ENCODE peak calls at places on chromosomes 16 and 17, in ten cellular contexts. One of them, this sample, is unnamed.

GRCh38 chr16:66265106-66265415 is 101.4 kb upstream of the CDH5 start:
- DNase-seq in AG04449: no peak
- DNase-seq in lower leg skin: peak
- DNase-seq in mesendoderm: no peak
- DNase-seq in endothelial cell: no peak
- DNase-seq in activated T-helper 1 cell treated with anti-CD3 and anti-CD28 coated beads, Interleukin-2, amount 50 U/mL, for 16 hours: no peak
- DNase-seq in T-helper 17 cell: no peak
- DNase-seq in NCI-H1105: no peak
- DNase-seq in HTR-8/SVneo: no peak
- DNase-seq in GM12892: no peak
- DNase-seq in this sample: no peak

GRCh38 chr16:14658063-14658462 is 25.3 kb downstream of the BFAR start:
- DNase-seq in AG04449: no peak
- DNase-seq in lower leg skin: no peak
- DNase-seq in mesendoderm: no peak
- DNase-seq in endothelial cell: no peak
- DNase-seq in activated T-helper 1 cell treated with anti-CD3 and anti-CD28 coated beads, Interleukin-2, amount 50 U/mL, for 16 hours: no peak
- DNase-seq in T-helper 17 cell: no peak
- DNase-seq in NCI-H1105: no peak
- DNase-seq in HTR-8/SVneo: no peak
- DNase-seq in GM12892: peak
- DNase-seq in this sample: no peak

GRCh38 chr16:25635449-25635848 is 56.3 kb upstream of the HS3ST4 start:
- DNase-seq in AG04449: no peak
- DNase-seq in lower leg skin: no peak
- DNase-seq in mesendoderm: no peak
- DNase-seq in endothelial cell: no peak
- DNase-seq in activated T-helper 1 cell treated with anti-CD3 and anti-CD28 coated beads, Interleukin-2, amount 50 U/mL, for 16 hours: no peak
- DNase-seq in T-helper 17 cell: no peak
- DNase-seq in NCI-H1105: no peak
- DNase-seq in HTR-8/SVneo: no peak
- DNase-seq in GM12892: no peak
- DNase-seq in this sample: no peak

GRCh38 chr16:64406661-64407267 is 715.1 kb downstream of the CDH11 start:
- DNase-seq in AG04449: no peak
- DNase-seq in lower leg skin: no peak
- DNase-seq in mesendoderm: peak
- DNase-seq in endothelial cell: no peak
- DNase-seq in activated T-helper 1 cell treated with anti-CD3 and anti-CD28 coated beads, Interleukin-2, amount 50 U/mL, for 16 hours: no peak
- DNase-seq in T-helper 17 cell: no peak
- DNase-seq in NCI-H1105: no peak
- DNase-seq in HTR-8/SVneo: no peak
- DNase-seq in GM12892: no peak
- DNase-seq in this sample: no peak

GRCh38 chr17:56675876-56676660 is 82.6 kb downstream of the NOG start:
- DNase-seq in AG04449: no peak
- DNase-seq in lower leg skin: no peak
- DNase-seq in mesendoderm: no peak
- DNase-seq in endothelial cell: no peak
- DNase-seq in activated T-helper 1 cell treated with anti-CD3 and anti-CD28 coated beads, Interleukin-2, amount 50 U/mL, for 16 hours: no peak
- DNase-seq in T-helper 17 cell: no peak
- DNase-seq in NCI-H1105: no peak
- DNase-seq in HTR-8/SVneo: no peak
- DNase-seq in GM12892: no peak
- DNase-seq in this sample: no peak

GRCh38 chr16:58046936-58047335 is 21.4 kb downstream of the MMP15 start:
- DNase-seq in AG04449: no peak
- DNase-seq in lower leg skin: no peak
- DNase-seq in mesendoderm: no peak
- DNase-seq in endothelial cell: no peak
- DNase-seq in activated T-helper 1 cell treated with anti-CD3 and anti-CD28 coated beads, Interleukin-2, amount 50 U/mL, for 16 hours: no peak
- DNase-seq in T-helper 17 cell: no peak
- DNase-seq in NCI-H1105: no peak
- DNase-seq in HTR-8/SVneo: no peak
- DNase-seq in GM12892: no peak
- DNase-seq in this sample: no peak

GRCh38 chr16:30728321-30728720 is 19.9 kb upstream of the PHKG2 start:
- DNase-seq in AG04449: no peak
- DNase-seq in lower leg skin: no peak
- DNase-seq in mesendoderm: no peak
- DNase-seq in endothelial cell: no peak
- DNase-seq in activated T-helper 1 cell treated with anti-CD3 and anti-CD28 coated beads, Interleukin-2, amount 50 U/mL, for 16 hours: no peak
- DNase-seq in T-helper 17 cell: no peak
- DNase-seq in NCI-H1105: no peak
- DNase-seq in HTR-8/SVneo: no peak
- DNase-seq in GM12892: no peak
- DNase-seq in this sample: no peak

GRCh38 chr17:586920-587319 is 127.7 kb downstream of the VPS53 start:
- DNase-seq in AG04449: no peak
- DNase-seq in lower leg skin: peak
- DNase-seq in mesendoderm: no peak
- DNase-seq in endothelial cell: no peak
- DNase-seq in activated T-helper 1 cell treated with anti-CD3 and anti-CD28 coated beads, Interleukin-2, amount 50 U/mL, for 16 hours: no peak
- DNase-seq in T-helper 17 cell: no peak
- DNase-seq in NCI-H1105: no peak
- DNase-seq in HTR-8/SVneo: no peak
- DNase-seq in GM12892: no peak
- DNase-seq in this sample: no peak

GRCh38 chr17:77140878-77141767 is at the start of gene SEC14L1:
- DNase-seq in AG04449: no peak
- DNase-seq in lower leg skin: peak
- DNase-seq in mesendoderm: peak
- DNase-seq in endothelial cell: peak
- DNase-seq in activated T-helper 1 cell treated with anti-CD3 and anti-CD28 coated beads, Interleukin-2, amount 50 U/mL, for 16 hours: no peak
- DNase-seq in T-helper 17 cell: no peak
- DNase-seq in NCI-H1105: no peak
- DNase-seq in HTR-8/SVneo: peak
- DNase-seq in GM12892: no peak
- DNase-seq in this sample: no peak

GRCh38 chr16:11006666-11007065 is 62.3 kb downstream of the CLEC16A start:
- DNase-seq in AG04449: no peak
- DNase-seq in lower leg skin: no peak
- DNase-seq in mesendoderm: no peak
- DNase-seq in endothelial cell: no peak
- DNase-seq in activated T-helper 1 cell treated with anti-CD3 and anti-CD28 coated beads, Interleukin-2, amount 50 U/mL, for 16 hours: no peak
- DNase-seq in T-helper 17 cell: no peak
- DNase-seq in NCI-H1105: no peak
- DNase-seq in HTR-8/SVneo: no peak
- DNase-seq in GM12892: no peak
- DNase-seq in this sample: no peak

GRCh38 chr17:74862108-74862901 is 2.6 kb upstream of the GRIN2C start:
- DNase-seq in AG04449: no peak
- DNase-seq in lower leg skin: no peak
- DNase-seq in mesendoderm: peak
- DNase-seq in endothelial cell: peak
- DNase-seq in activated T-helper 1 cell treated with anti-CD3 and anti-CD28 coated beads, Interleukin-2, amount 50 U/mL, for 16 hours: peak
- DNase-seq in T-helper 17 cell: peak
- DNase-seq in NCI-H1105: peak
- DNase-seq in HTR-8/SVneo: no peak
- DNase-seq in GM12892: peak
- DNase-seq in this sample: peak

GRCh38 chr17:32494621-32495346 is 8.0 kb downstream of the CDK5R1 start:
- DNase-seq in AG04449: no peak
- DNase-seq in lower leg skin: peak
- DNase-seq in mesendoderm: no peak
- DNase-seq in endothelial cell: no peak
- DNase-seq in activated T-helper 1 cell treated with anti-CD3 and anti-CD28 coated beads, Interleukin-2, amount 50 U/mL, for 16 hours: no peak
- DNase-seq in T-helper 17 cell: no peak
- DNase-seq in NCI-H1105: peak
- DNase-seq in HTR-8/SVneo: no peak
- DNase-seq in GM12892: no peak
- DNase-seq in this sample: no peak

GRCh38 chr16:20851601-20852000 is 45.3 kb downstream of the REXO5 start:
- DNase-seq in AG04449: peak
- DNase-seq in lower leg skin: peak
- DNase-seq in mesendoderm: no peak
- DNase-seq in endothelial cell: no peak
- DNase-seq in activated T-helper 1 cell treated with anti-CD3 and anti-CD28 coated beads, Interleukin-2, amount 50 U/mL, for 16 hours: no peak
- DNase-seq in T-helper 17 cell: no peak
- DNase-seq in NCI-H1105: no peak
- DNase-seq in HTR-8/SVneo: peak
- DNase-seq in GM12892: no peak
- DNase-seq in this sample: no peak

GRCh38 chr16:85479972-85480726 is 133.0 kb upstream of the GSE1 start:
- DNase-seq in AG04449: no peak
- DNase-seq in lower leg skin: no peak
- DNase-seq in mesendoderm: peak
- DNase-seq in endothelial cell: no peak
- DNase-seq in activated T-helper 1 cell treated with anti-CD3 and anti-CD28 coated beads, Interleukin-2, amount 50 U/mL, for 16 hours: no peak
- DNase-seq in T-helper 17 cell: no peak
- DNase-seq in NCI-H1105: no peak
- DNase-seq in HTR-8/SVneo: no peak
- DNase-seq in GM12892: peak
- DNase-seq in this sample: no peak

GRCh38 chr17:60545465-60546191 is 19.6 kb upstream of the APPBP2 start:
- DNase-seq in AG04449: no peak
- DNase-seq in lower leg skin: no peak
- DNase-seq in mesendoderm: no peak
- DNase-seq in endothelial cell: no peak
- DNase-seq in activated T-helper 1 cell treated with anti-CD3 and anti-CD28 coated beads, Interleukin-2, amount 50 U/mL, for 16 hours: no peak
- DNase-seq in T-helper 17 cell: no peak
- DNase-seq in NCI-H1105: no peak
- DNase-seq in HTR-8/SVneo: no peak
- DNase-seq in GM12892: no peak
- DNase-seq in this sample: no peak

GRCh38 chr17:3659541-3660111 is 8.8 kb downstream of the TAX1BP3 start:
- DNase-seq in AG04449: no peak
- DNase-seq in lower leg skin: peak
- DNase-seq in mesendoderm: no peak
- DNase-seq in endothelial cell: no peak
- DNase-seq in activated T-helper 1 cell treated with anti-CD3 and anti-CD28 coated beads, Interleukin-2, amount 50 U/mL, for 16 hours: no peak
- DNase-seq in T-helper 17 cell: no peak
- DNase-seq in NCI-H1105: no peak
- DNase-seq in HTR-8/SVneo: peak
- DNase-seq in GM12892: no peak
- DNase-seq in this sample: no peak

GRCh38 chr17:16013943-16014407 is 14.4 kb downstream of the TTC19 start:
- DNase-seq in AG04449: peak
- DNase-seq in lower leg skin: no peak
- DNase-seq in mesendoderm: peak
- DNase-seq in endothelial cell: peak
- DNase-seq in activated T-helper 1 cell treated with anti-CD3 and anti-CD28 coated beads, Interleukin-2, amount 50 U/mL, for 16 hours: no peak
- DNase-seq in T-helper 17 cell: no peak
- DNase-seq in NCI-H1105: peak
- DNase-seq in HTR-8/SVneo: peak
- DNase-seq in GM12892: no peak
- DNase-seq in this sample: no peak

GRCh38 chr17:70310251-70310672 is 140.9 kb downstream of the KCNJ2 start:
- DNase-seq in AG04449: no peak
- DNase-seq in lower leg skin: no peak
- DNase-seq in mesendoderm: peak
- DNase-seq in endothelial cell: no peak
- DNase-seq in activated T-helper 1 cell treated with anti-CD3 and anti-CD28 coated beads, Interleukin-2, amount 50 U/mL, for 16 hours: no peak
- DNase-seq in T-helper 17 cell: no peak
- DNase-seq in NCI-H1105: no peak
- DNase-seq in HTR-8/SVneo: no peak
- DNase-seq in GM12892: no peak
- DNase-seq in this sample: no peak

GRCh38 chr16:61323456-61323855 is 712.8 kb downstream of the CDH8 start:
- DNase-seq in AG04449: no peak
- DNase-seq in lower leg skin: no peak
- DNase-seq in mesendoderm: peak
- DNase-seq in endothelial cell: no peak
- DNase-seq in activated T-helper 1 cell treated with anti-CD3 and anti-CD28 coated beads, Interleukin-2, amount 50 U/mL, for 16 hours: no peak
- DNase-seq in T-helper 17 cell: no peak
- DNase-seq in NCI-H1105: no peak
- DNase-seq in HTR-8/SVneo: no peak
- DNase-seq in GM12892: no peak
- DNase-seq in this sample: peak

GRCh38 chr17:47957591-47958490 is at the start of gene PRR15L:
- DNase-seq in AG04449: no peak
- DNase-seq in lower leg skin: no peak
- DNase-seq in mesendoderm: no peak
- DNase-seq in endothelial cell: no peak
- DNase-seq in activated T-helper 1 cell treated with anti-CD3 and anti-CD28 coated beads, Interleukin-2, amount 50 U/mL, for 16 hours: no peak
- DNase-seq in T-helper 17 cell: no peak
- DNase-seq in NCI-H1105: peak
- DNase-seq in HTR-8/SVneo: no peak
- DNase-seq in GM12892: no peak
- DNase-seq in this sample: no peak

GRCh38 chr17:29133146-29133713 is 47.0 kb downstream of the MYO18A start:
- DNase-seq in AG04449: no peak
- DNase-seq in lower leg skin: no peak
- DNase-seq in mesendoderm: peak
- DNase-seq in endothelial cell: no peak
- DNase-seq in activated T-helper 1 cell treated with anti-CD3 and anti-CD28 coated beads, Interleukin-2, amount 50 U/mL, for 16 hours: no peak
- DNase-seq in T-helper 17 cell: no peak
- DNase-seq in NCI-H1105: no peak
- DNase-seq in HTR-8/SVneo: peak
- DNase-seq in GM12892: no peak
- DNase-seq in this sample: no peak

GRCh38 chr17:29977836-29978235 is 36.4 kb downstream of the EFCAB5 start:
- DNase-seq in AG04449: peak
- DNase-seq in lower leg skin: no peak
- DNase-seq in mesendoderm: no peak
- DNase-seq in endothelial cell: no peak
- DNase-seq in activated T-helper 1 cell treated with anti-CD3 and anti-CD28 coated beads, Interleukin-2, amount 50 U/mL, for 16 hours: no peak
- DNase-seq in T-helper 17 cell: no peak
- DNase-seq in NCI-H1105: no peak
- DNase-seq in HTR-8/SVneo: no peak
- DNase-seq in GM12892: no peak
- DNase-seq in this sample: no peak

GRCh38 chr16:9119795-9120194 is 28.4 kb downstream of the HAPSTR1 start:
- DNase-seq in AG04449: peak
- DNase-seq in lower leg skin: peak
- DNase-seq in mesendoderm: no peak
- DNase-seq in endothelial cell: no peak
- DNase-seq in activated T-helper 1 cell treated with anti-CD3 and anti-CD28 coated beads, Interleukin-2, amount 50 U/mL, for 16 hours: no peak
- DNase-seq in T-helper 17 cell: no peak
- DNase-seq in NCI-H1105: no peak
- DNase-seq in HTR-8/SVneo: no peak
- DNase-seq in GM12892: no peak
- DNase-seq in this sample: no peak

GRCh38 chr17:40122466-40122943 is 734 bp downstream of the MSL1 start:
- DNase-seq in AG04449: no peak
- DNase-seq in lower leg skin: peak
- DNase-seq in mesendoderm: peak
- DNase-seq in endothelial cell: peak
- DNase-seq in activated T-helper 1 cell treated with anti-CD3 and anti-CD28 coated beads, Interleukin-2, amount 50 U/mL, for 16 hours: no peak
- DNase-seq in T-helper 17 cell: no peak
- DNase-seq in NCI-H1105: no peak
- DNase-seq in HTR-8/SVneo: no peak
- DNase-seq in GM12892: peak
- DNase-seq in this sample: no peak

GRCh38 chr17:80877095-80877828 is 114.4 kb upstream of the CHMP6 start:
- DNase-seq in AG04449: no peak
- DNase-seq in lower leg skin: no peak
- DNase-seq in mesendoderm: no peak
- DNase-seq in endothelial cell: no peak
- DNase-seq in activated T-helper 1 cell treated with anti-CD3 and anti-CD28 coated beads, Interleukin-2, amount 50 U/mL, for 16 hours: peak
- DNase-seq in T-helper 17 cell: no peak
- DNase-seq in NCI-H1105: no peak
- DNase-seq in HTR-8/SVneo: no peak
- DNase-seq in GM12892: peak
- DNase-seq in this sample: no peak

GRCh38 chr17:3927628-3928010 is 11.4 kb upstream of the P2RX1 start:
- DNase-seq in AG04449: no peak
- DNase-seq in lower leg skin: no peak
- DNase-seq in mesendoderm: no peak
- DNase-seq in endothelial cell: no peak
- DNase-seq in activated T-helper 1 cell treated with anti-CD3 and anti-CD28 coated beads, Interleukin-2, amount 50 U/mL, for 16 hours: no peak
- DNase-seq in T-helper 17 cell: no peak
- DNase-seq in NCI-H1105: no peak
- DNase-seq in HTR-8/SVneo: no peak
- DNase-seq in GM12892: no peak
- DNase-seq in this sample: no peak

GRCh38 chr17:1559047-1559742 is 3.4 kb downstream of the PITPNA start:
- DNase-seq in AG04449: no peak
- DNase-seq in lower leg skin: no peak
- DNase-seq in mesendoderm: no peak
- DNase-seq in endothelial cell: no peak
- DNase-seq in activated T-helper 1 cell treated with anti-CD3 and anti-CD28 coated beads, Interleukin-2, amount 50 U/mL, for 16 hours: no peak
- DNase-seq in T-helper 17 cell: no peak
- DNase-seq in NCI-H1105: no peak
- DNase-seq in HTR-8/SVneo: no peak
- DNase-seq in GM12892: no peak
- DNase-seq in this sample: no peak

GRCh38 chr17:20174588-20175265 is 165.6 kb downstream of the SPECC1 start:
- DNase-seq in AG04449: no peak
- DNase-seq in lower leg skin: no peak
- DNase-seq in mesendoderm: no peak
- DNase-seq in endothelial cell: no peak
- DNase-seq in activated T-helper 1 cell treated with anti-CD3 and anti-CD28 coated beads, Interleukin-2, amount 50 U/mL, for 16 hours: no peak
- DNase-seq in T-helper 17 cell: no peak
- DNase-seq in NCI-H1105: no peak
- DNase-seq in HTR-8/SVneo: peak
- DNase-seq in GM12892: no peak
- DNase-seq in this sample: no peak